ENCODE peak calls at places on chromosomes 16 and 17, in eight cellular contexts. M, A, H, D, C, N, T and V are unnamed samples. For H3K27me3, the result is how much of the 10 kb centered on the place peaks cover.

GRCh38 chr16:4194661-4195060 is 47.2 kb downstream of the SRL start:
- DNase-seq in C (no peak), N (peak), A (no peak), H (no peak), D (no peak), T (peak), M (no peak), V (no peak)

GRCh38 chr16:87043273-87044030 is 273.7 kb downstream of the C16orf95 start:
- DNase-seq in N (no peak), M (no peak), C (peak), A (no peak), H (no peak), D (no peak), T (no peak), V (no peak)

GRCh38 chr17:73397278-73397826 is 85.6 kb upstream of the CDC42EP4 start:
- DNase-seq in H (no peak), M (no peak), A (peak), N (no peak), C (no peak), D (no peak), T (no peak), V (no peak)

GRCh38 chr16:11164482-11165270 is 91.3 kb downstream of the SOCS1 start:
- DNase-seq in N (no peak), C (no peak), H (no peak), T (no peak), D (no peak), A (peak), M (peak), V (no peak)

GRCh38 chr16:87563022-87563421 is 39.3 kb upstream of the JPH3 start:
- DNase-seq in D (no peak), C (no peak), N (no peak), T (no peak), M (no peak), A (no peak), H (no peak), V (no peak)

GRCh38 chr17:28956112-28956511 is 4.8 kb upstream of the PHF12 start:
- DNase-seq in T (no peak), C (no peak), N (no peak), A (no peak), M (no peak), H (no peak), D (no peak), V (no peak)

GRCh38 chr17:77645441-77646430 is 312.8 kb upstream of the TNRC6C start:
- DNase-seq in M (no peak), N (no peak), H (no peak), C (no peak), T (peak), D (no peak), A (peak), V (no peak)

GRCh38 chr16:89197633-89198416 is 2.5 kb downstream of the SLC22A31 start:
- DNase-seq in H (no peak), C (peak), N (peak), T (no peak), D (no peak), M (peak), A (peak), V (no peak)

GRCh38 chr17:11644265-11645212 is 46.3 kb downstream of the DNAH9 start:
- DNase-seq in A (no peak), D (peak), M (peak), C (peak), N (no peak), T (peak), H (peak), V (no peak)

GRCh38 chr17:79612468-79613194 is 1.8 kb upstream of the RBFOX3 start:
- DNase-seq in N (peak), C (no peak), A (no peak), M (peak), D (no peak), H (no peak), T (no peak), V (no peak)

GRCh38 chr16:84670063-84670462 is 21.8 kb downstream of the KLHL36 start:
- DNase-seq in T (no peak), D (no peak), N (no peak), M (no peak), A (peak), H (no peak), C (no peak), V (no peak)

GRCh38 chr17:31442860-31443259 is 51.4 kb downstream of the RAB11FIP4 start:
- DNase-seq in T (no peak), N (no peak), M (no peak), D (no peak), H (no peak), C (no peak), A (no peak), V (no peak)

GRCh38 chr17:77307479-77308198 is 166.9 kb downstream of the SEC14L1 start:
- DNase-seq in A (no peak), T (no peak), D (no peak), M (no peak), N (no peak), H (no peak), C (no peak), V (no peak)

GRCh38 chr17:44969144-44969780 is 1.2 kb upstream of the C1QL1 start:
- DNase-seq in H (no peak), A (no peak), N (no peak), D (no peak), T (no peak), C (peak), M (no peak), V (no peak)

DNA sequence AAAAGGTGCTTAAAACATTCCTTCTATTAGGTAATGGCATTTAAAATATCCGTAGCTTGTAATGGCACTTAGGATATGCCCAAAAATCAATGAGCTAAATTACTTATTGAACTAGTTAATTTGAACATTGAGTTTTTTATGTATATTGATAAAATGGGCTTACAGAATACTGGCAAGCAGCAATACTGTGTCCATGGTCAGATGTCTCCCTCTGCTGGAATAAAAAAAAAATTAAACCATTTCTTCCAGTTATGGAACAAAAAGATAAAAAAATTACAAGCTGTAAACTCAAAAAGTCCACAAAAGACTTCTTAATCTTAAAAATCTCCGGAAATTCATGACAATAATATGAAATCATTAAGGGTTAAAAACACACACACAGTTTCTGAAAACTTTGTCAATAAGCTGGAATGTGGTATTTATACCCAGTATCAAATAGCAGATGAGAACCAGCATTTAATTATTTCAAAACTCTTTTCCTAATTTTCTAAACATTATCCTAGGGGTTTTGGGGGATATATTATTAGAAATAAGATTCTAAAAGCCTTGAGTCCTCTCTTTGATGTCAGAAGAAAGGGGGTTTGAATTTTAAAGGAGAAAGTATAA is 21.5 kb upstream of the PSMD7 start:
- DNase-seq in N (no peak), D (no peak), M (no peak), H (no peak), T (no peak), C (no peak), A (no peak), V (no peak)
- TF ChIP-seq CTCF in N (no peak), D (no peak), M (peak), H (peak), T (no peak), C (no peak), A (no peak), V (peak)

GRCh38 chr16:2239231-2239675 is 3.0 kb downstream of the DNASE1L2 start:
- DNase-seq in N (no peak), M (no peak), C (no peak), A (no peak), D (no peak), H (no peak), T (no peak), V (no peak)

GRCh38 chr16:2237552-2238395 is 1.5 kb downstream of the DNASE1L2 start:
- DNase-seq in A (no peak), N (no peak), H (peak), T (no peak), D (no peak), C (no peak), M (no peak), V (no peak)

GRCh38 chr16:2236362-2237075 is at the start of gene DNASE1L2:
- DNase-seq in M (peak), T (no peak), A (peak), H (peak), N (no peak), D (no peak), C (no peak), V (no peak)

GRCh38 chr16:2237076-2237551 is 870 bp downstream of the DNASE1L2 start:
- DNase-seq in N (no peak), D (no peak), H (peak), C (no peak), M (no peak), T (no peak), A (no peak), V (no peak)

GRCh38 chr16:2238396-2239230 is 2.4 kb downstream of the DNASE1L2 start:
- DNase-seq in D (no peak), T (no peak), H (peak), M (no peak), N (no peak), C (no peak), A (no peak), V (no peak)
- TF ChIP-seq POLR2A in D (no peak), T (no peak), H (no peak), M (no peak), N (no peak), C (no peak), A (no peak), V (no peak)

GRCh38 chr17:48335168-48335567 is 94.8 kb downstream of the SKAP1 start:
- DNase-seq in H (no peak), T (no peak), A (no peak), C (no peak), N (no peak), D (no peak), M (no peak), V (no peak)
- H3K27me3 ChIP-seq in H (half or more), T (under half), A (under half), C (under half), N (half or more), D (under half), M (half or more), V (under half)

GRCh38 chr17:7780736-7781135 is 53.3 kb upstream of the KDM6B start:
- DNase-seq in T (no peak), N (no peak), H (no peak), D (no peak), A (no peak), C (no peak), M (no peak), V (no peak)

GRCh38 chr17:7786866-7787265 is 47.2 kb upstream of the KDM6B start:
- DNase-seq in H (no peak), A (no peak), N (no peak), D (no peak), T (no peak), M (no peak), C (no peak), V (no peak)

GRCh38 chr17:7777017-7777416 is 57.0 kb upstream of the KDM6B start:
- DNase-seq in N (no peak), D (no peak), H (no peak), A (no peak), T (no peak), M (no peak), C (no peak), V (no peak)

GRCh38 chr17:7781467-7781866 is 52.5 kb upstream of the KDM6B start:
- DNase-seq in N (no peak), C (no peak), D (no peak), T (peak), H (no peak), M (no peak), A (no peak), V (no peak)

GRCh38 chr17:7782237-7782636 is 51.8 kb upstream of the KDM6B start:
- DNase-seq in N (no peak), C (no peak), A (no peak), D (no peak), H (no peak), M (no peak), T (no peak), V (no peak)
- TF ChIP-seq CTCF in N (no peak), C (no peak), A (no peak), D (no peak), H (no peak), M (no peak), T (no peak), V (no peak)

DNA sequence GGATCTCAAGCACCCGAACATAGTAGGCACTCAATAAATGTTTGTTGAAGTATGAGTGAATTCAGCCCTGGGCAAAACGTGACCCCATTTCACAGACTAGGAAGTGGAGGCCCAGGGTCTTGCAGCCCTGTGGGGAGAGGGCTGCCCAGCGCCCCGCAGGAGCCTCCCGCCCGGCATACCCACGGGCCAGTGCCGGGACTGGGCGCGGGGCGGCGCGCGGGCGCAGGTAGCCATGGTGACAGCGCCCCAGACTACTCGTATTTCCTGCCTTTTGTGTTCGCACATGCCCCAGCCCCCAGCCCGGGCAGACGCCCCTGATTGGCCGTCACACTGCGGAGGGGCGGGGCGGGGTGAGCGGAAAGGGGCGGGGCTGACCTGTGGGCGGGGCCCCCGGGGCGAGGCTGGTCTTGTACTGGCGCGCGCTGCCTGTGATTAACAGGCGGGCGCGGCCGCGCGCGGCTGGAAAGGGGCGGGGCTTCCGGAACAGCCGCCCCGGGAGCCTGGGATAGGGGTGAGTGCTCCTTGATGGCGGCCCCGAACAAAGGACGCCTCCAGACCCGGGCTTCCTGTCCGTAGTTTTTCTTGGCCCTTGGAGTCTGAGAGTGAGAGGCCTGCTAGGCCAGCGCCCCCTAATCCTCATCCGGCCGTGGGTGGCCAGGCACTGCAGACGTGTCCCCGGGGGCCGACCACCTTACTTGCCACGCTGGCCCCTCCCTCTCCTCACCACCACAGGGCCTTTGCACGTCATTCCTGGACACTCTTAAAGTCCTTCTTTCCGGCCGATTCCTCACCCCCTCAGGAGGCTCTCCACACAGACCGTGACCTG is 71.0 kb downstream of the RAI1 start:
- DNase-seq in A (peak), M (peak), N (peak), H (peak), C (peak), T (peak), D (peak), V (peak)
- TF ChIP-seq POLR2A in A (no peak), M (no peak), N (peak), H (no peak), C (no peak), T (peak), D (peak), V (no peak)

GRCh38 chr17:40566027-40566426 is 755 bp upstream of the CCR7 start:
- DNase-seq in T (no peak), C (no peak), D (no peak), N (no peak), H (no peak), A (no peak), M (no peak), V (no peak)
- H3K27me3 ChIP-seq in T (under half), C (under half), D (under half), N (under half), H (under half), A (under half), M (under half), V (under half)

DNA sequence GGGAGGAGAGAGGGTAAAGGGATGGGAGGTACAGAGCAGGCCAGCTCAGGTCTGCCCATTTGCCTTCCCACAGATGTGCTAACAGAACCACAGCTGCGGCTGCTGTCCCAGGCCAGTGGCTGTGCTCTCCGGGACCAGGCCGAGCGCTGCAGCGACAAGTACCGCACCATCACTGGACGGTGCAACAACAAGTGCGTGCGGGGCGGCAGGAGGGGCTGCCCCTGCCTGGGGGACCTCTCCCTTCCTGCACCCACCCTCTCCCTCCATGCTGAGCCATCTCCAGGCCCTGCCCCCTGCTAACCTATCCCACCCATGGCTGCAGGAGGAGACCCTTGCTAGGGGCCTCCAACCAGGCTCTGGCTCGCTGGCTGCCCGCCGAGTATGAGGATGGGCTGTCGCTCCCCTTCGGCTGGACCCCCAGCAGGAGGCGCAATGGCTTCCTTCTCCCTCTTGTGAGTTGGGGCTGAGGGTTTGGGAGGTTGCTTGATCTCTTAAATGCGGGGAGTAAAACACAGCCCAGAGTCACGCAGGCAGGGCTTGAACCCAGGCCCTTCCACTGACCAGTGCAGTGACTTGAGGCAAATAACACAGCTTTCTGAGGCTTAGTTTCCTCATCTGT is 1.2 kb downstream of the EPX start:
- DNase-seq in H (no peak), M (no peak), D (no peak), A (no peak), N (no peak), T (no peak), C (no peak), V (no peak)
- TF ChIP-seq CTCF in H (no peak), M (no peak), D (no peak), A (no peak), N (no peak), T (no peak), C (no peak), V (no peak)

GRCh38 chr17:82084373-82085030 is 13.5 kb downstream of the FASN start:
- DNase-seq in H (no peak), A (no peak), T (no peak), C (no peak), N (no peak), M (no peak), D (no peak), V (no peak)
- TF ChIP-seq POLR2A in H (no peak), A (no peak), T (no peak), C (no peak), N (no peak), M (no peak), D (no peak), V (no peak)

DNA sequence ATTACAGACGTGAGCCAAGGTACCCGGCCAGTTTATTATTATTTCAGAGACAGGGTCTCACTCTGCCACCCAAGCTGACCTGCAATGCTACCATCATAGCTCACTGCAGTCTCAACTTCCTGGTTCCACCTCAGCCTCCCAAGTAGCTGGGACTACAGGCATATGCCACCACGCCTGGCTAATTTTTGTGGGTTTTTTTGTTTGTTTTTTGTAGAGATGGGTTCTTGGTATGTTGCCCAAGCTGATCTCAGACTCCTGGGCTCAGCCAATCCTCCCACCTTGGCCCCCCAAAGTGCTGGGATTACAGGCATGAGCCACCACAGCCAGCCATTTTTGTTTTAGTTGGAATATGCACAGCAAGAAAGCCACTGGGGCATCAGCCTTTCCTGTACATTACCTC is 115.7 kb downstream of the MRM1 start:
- DNase-seq in C (no peak), H (no peak), M (no peak), N (no peak), D (no peak), T (no peak), A (no peak), V (no peak)
- H3K27me3 ChIP-seq in C (under half), H (under half), M (under half), N (under half), D (under half), T (under half), A (under half), V (under half)